ENCODE peak calls at places on chromosomes 12 and 14, in six cellular contexts. S is EH; Z is stimulated activated CD4-positive, alpha-beta T cell treated with anti-CD3 and anti-CD28 coated beads, Interleukin-15, amount 100 ng/mL, for 24 hours; X is NCI-H460; Y is caudate nucleus; A is RWPE1. B is an unnamed sample.

GRCh38 chr12:119372540-119372939 is 38.0 kb downstream of the CCDC60 start:
- DNase-seq in S (no peak), Z (no peak), X (no peak), Y (no peak), A (no peak), B (no peak)

GRCh38 chr12:109098671-109099070 is 1.3 kb downstream of the UNG start:
- DNase-seq in S (no peak), Z (no peak), X (no peak), Y (no peak), A (peak), B (no peak)

GRCh38 chr14:95336192-95336760 is 16.6 kb upstream of the CLMN start:
- DNase-seq in S (no peak), Z (no peak), X (no peak), Y (no peak), A (no peak), B (no peak)

GRCh38 chr14:75636100-75636692 is 24.5 kb downstream of the ERG28 start:
- DNase-seq in S (peak), Z (no peak), X (no peak), Y (peak), A (no peak), B (peak)

GRCh38 chr14:25042362-25043299 is 7.3 kb downstream of the STXBP6 start:
- DNase-seq in S (peak), Z (no peak), X (peak), Y (peak), A (no peak), B (no peak)

GRCh38 chr12:11822071-11822818 is 172.8 kb downstream of the ETV6 start:
- DNase-seq in S (peak), Z (peak), X (no peak), Y (no peak), A (no peak), B (no peak)

GRCh38 chr14:20614038-20614840 is 23.1 kb upstream of the RNASE12 start:
- DNase-seq in S (no peak), Z (peak), X (no peak), Y (no peak), A (no peak), B (no peak)

GRCh38 chr12:116434155-116435065 is 124.8 kb upstream of the MAP1LC3B2 start:
- DNase-seq in S (peak), Z (no peak), X (peak), Y (no peak), A (peak), B (no peak)

GRCh38 chr14:75545907-75546306 is 23.6 kb downstream of the BATF start:
- DNase-seq in S (no peak), Z (no peak), X (no peak), Y (no peak), A (no peak), B (no peak)

GRCh38 chr14:42944284-42944683 is 1337.6 kb downstream of the LRFN5 start:
- DNase-seq in S (no peak), Z (no peak), X (no peak), Y (no peak), A (no peak), B (no peak)

GRCh38 chr12:48783432-48783831 is 5.5 kb downstream of the ADCY6 start:
- DNase-seq in S (no peak), Z (no peak), X (no peak), Y (no peak), A (no peak), B (no peak)

GRCh38 chr12:20601668-20602280 is 93.4 kb upstream of the SLCO1C1 start:
- DNase-seq in S (peak), Z (no peak), X (peak), Y (no peak), A (peak), B (no peak)

GRCh38 chr14:69303086-69303485 is 43.1 kb downstream of the GALNT16 start:
- DNase-seq in S (no peak), Z (no peak), X (no peak), Y (no peak), A (no peak), B (no peak)

GRCh38 chr12:57726884-57727757 is 11.4 kb downstream of the AGAP2 start:
- DNase-seq in S (peak), Z (no peak), X (no peak), Y (no peak), A (no peak), B (no peak)

GRCh38 chr14:34920339-34920738 is 45.2 kb upstream of the BAZ1A start:
- DNase-seq in S (peak), Z (no peak), X (no peak), Y (no peak), A (no peak), B (no peak)

GRCh38 chr12:93862424-93862823 is 185.2 kb downstream of the CRADD start:
- DNase-seq in S (peak), Z (no peak), X (no peak), Y (no peak), A (no peak), B (no peak)

GRCh38 chr12:400828-401227 is 616 bp upstream of the CCDC77 start:
- DNase-seq in S (no peak), Z (no peak), X (no peak), Y (no peak), A (no peak), B (no peak)

GRCh38 chr12:78759387-78759786 is 105.2 kb upstream of the SYT1 start:
- DNase-seq in S (peak), Z (no peak), X (no peak), Y (no peak), A (no peak), B (no peak)

GRCh38 chr12:42474391-42474790 is 115.2 kb downstream of the PRICKLE1 start:
- DNase-seq in S (peak), Z (no peak), X (peak), Y (no peak), A (peak), B (no peak)

GRCh38 chr14:54535126-54535525 is 25.4 kb downstream of the CGRRF1 start:
- DNase-seq in S (peak), Z (no peak), X (no peak), Y (no peak), A (no peak), B (no peak)

GRCh38 chr12:55797068-55797467 is 20.5 kb downstream of the SARNP start:
- DNase-seq in S (peak), Z (no peak), X (peak), Y (peak), A (no peak), B (peak)

GRCh38 chr12:109182041-109182839 is 65.9 kb downstream of the ACACB start:
- DNase-seq in S (no peak), Z (no peak), X (no peak), Y (no peak), A (no peak), B (no peak)

GRCh38 chr12:3085341-3086125 is 8.4 kb downstream of the TSPAN9 start:
- DNase-seq in S (no peak), Z (no peak), X (no peak), Y (no peak), A (no peak), B (no peak)

GRCh38 chr14:52429451-52429850 is 115.3 kb downstream of the PTGER2 start:
- DNase-seq in S (no peak), Z (no peak), X (no peak), Y (no peak), A (peak), B (no peak)

GRCh38 chr14:73795974-73796373 is 55.7 kb upstream of the PTGR2 start:
- DNase-seq in S (peak), Z (no peak), X (peak), Y (no peak), A (peak), B (no peak)

GRCh38 chr12:32777776-32778175 is 22.1 kb upstream of the YARS2 start:
- DNase-seq in S (no peak), Z (no peak), X (no peak), Y (no peak), A (no peak), B (no peak)

GRCh38 chr14:99136401-99136800 is 135.6 kb downstream of the BCL11B start:
- DNase-seq in S (no peak), Z (no peak), X (no peak), Y (no peak), A (no peak), B (no peak)

GRCh38 chr14:101373690-101374295 is 187.5 kb upstream of the DIO3 start:
- DNase-seq in S (no peak), Z (no peak), X (no peak), Y (no peak), A (no peak), B (no peak)

GRCh38 chr12:3700861-3701260 is 52.0 kb downstream of the CRACR2A start:
- DNase-seq in S (peak), Z (no peak), X (no peak), Y (no peak), A (no peak), B (no peak)

GRCh38 chr12:4819654-4820053 is 90.1 kb upstream of the KCNA1 start:
- DNase-seq in S (peak), Z (no peak), X (no peak), Y (no peak), A (no peak), B (no peak)

GRCh38 chr12:4164591-4165558 is 108.7 kb upstream of the CCND2 start:
- DNase-seq in S (peak), Z (peak), X (no peak), Y (no peak), A (no peak), B (no peak)

GRCh38 chr12:34387711-34388635 is 365.7 kb downstream of the ALG10 start:
- DNase-seq in S (no peak), Z (no peak), X (no peak), Y (no peak), A (no peak), B (no peak)

GRCh38 chr14:50452979-50453705 is 56.5 kb upstream of the CDKL1 start:
- DNase-seq in S (peak), Z (no peak), X (no peak), Y (no peak), A (peak), B (no peak)

GRCh38 chr14:50542941-50543418 is 10.6 kb upstream of the MAP4K5 start:
- DNase-seq in S (peak), Z (peak), X (peak), Y (no peak), A (peak), B (no peak)

GRCh38 chr12:108117163-108117849 is 11.8 kb upstream of the WSCD2 start:
- DNase-seq in S (no peak), Z (no peak), X (no peak), Y (no peak), A (peak), B (no peak)

GRCh38 chr12:92403210-92404175 is 257.8 kb upstream of the BTG1 start:
- DNase-seq in S (no peak), Z (peak), X (no peak), Y (no peak), A (no peak), B (no peak)

GRCh38 chr12:67222302-67222701 is 46.9 kb upstream of the CAND1 start:
- DNase-seq in S (peak), Z (no peak), X (no peak), Y (no peak), A (peak), B (no peak)

GRCh38 chr12:27220057-27220987 is 23.8 kb upstream of the STK38L start:
- DNase-seq in S (peak), Z (peak), X (no peak), Y (no peak), A (no peak), B (no peak)

B was measured in substantia nigra.